ENCODE peak calls at places on chromosome 12, in four cellular contexts. V, E, G and D are unnamed samples.

GRCh38 chr12:50572275-50572674 is 67.5 kb downstream of the DIP2B start:
- DNase-seq in V (no peak), E (no peak), G (no peak), D (no peak)

GRCh38 chr12:130715996-130716917 is at the start of gene RIMBP2:
- DNase-seq in V (no peak), E (no peak), G (peak; percentile 65), D (no peak)

GRCh38 chr12:27780612-27781408 is 774 bp upstream of the MANSC4 start:
- DNase-seq in V (peak; percentile 63), E (peak; percentile 68), G (peak; percentile 20), D (peak; percentile 11)

GRCh38 chr12:88658009-88658408 is 77.7 kb upstream of the KITLG start:
- DNase-seq in V (no peak), E (no peak), G (no peak), D (no peak)

GRCh38 chr12:94134226-94134795 is 14.1 kb upstream of the PLXNC1 start:
- DNase-seq in V (no peak), E (no peak), G (no peak), D (peak; percentile 24)

GRCh38 chr12:94988471-94988870 is 15.0 kb downstream of the NDUFA12 start:
- DNase-seq in V (no peak), E (no peak), G (no peak), D (no peak)

GRCh38 chr12:11863478-11863906 is 207.2 kb upstream of the BCL2L14 start:
- DNase-seq in V (no peak), E (no peak), G (no peak), D (no peak)

GRCh38 chr12:16844875-16845274 is 238.9 kb upstream of the LMO3 start:
- DNase-seq in V (no peak), E (no peak), G (no peak), D (no peak)

GRCh38 chr12:49880756-49881390 is 22.8 kb downstream of the FAIM2 start:
- DNase-seq in V (no peak), E (peak; percentile 39), G (no peak), D (no peak)

GRCh38 chr12:72692338-72692737 is 420.2 kb downstream of the TRHDE start:
- DNase-seq in V (no peak), E (no peak), G (no peak), D (no peak)

GRCh38 chr12:100733817-100734593 is 60.6 kb upstream of the ANO4 start:
- DNase-seq in V (no peak), E (no peak), G (no peak), D (peak; percentile 20)

GRCh38 chr12:95365912-95366311 is 108.0 kb upstream of the METAP2 start:
- DNase-seq in V (no peak), E (no peak), G (no peak), D (no peak)

GRCh38 chr12:131783915-131784541 is 44.2 kb upstream of the MMP17 start:
- DNase-seq in V (no peak), E (no peak), G (no peak), D (no peak)

GRCh38 chr12:18224745-18225144 is 36.6 kb upstream of the PIK3C2G start:
- DNase-seq in V (no peak), E (no peak), G (no peak), D (no peak)

GRCh38 chr12:24416423-24417109 is 467.1 kb upstream of the SOX5 start:
- DNase-seq in V (no peak), E (no peak), G (no peak), D (no peak)

GRCh38 chr12:95790912-95791849 is 617 bp upstream of the NTN4 start:
- DNase-seq in V (peak; percentile 20), E (no peak), G (peak; percentile 29), D (peak; percentile 19)

GRCh38 chr12:115421350-115421749 is 737.4 kb upstream of the TBX3 start:
- DNase-seq in V (no peak), E (no peak), G (no peak), D (no peak)

GRCh38 chr12:120118710-120119097 is 2.2 kb upstream of the RAB35 start:
- DNase-seq in V (no peak), E (no peak), G (no peak), D (no peak)

GRCh38 chr12:88361493-88361892 is 218.8 kb downstream of the KITLG start:
- DNase-seq in V (no peak), E (no peak), G (no peak), D (no peak)

GRCh38 chr12:109716512-109717389 is 3.1 kb downstream of the FAM222A start:
- DNase-seq in V (no peak), E (peak; percentile 73), G (no peak), D (no peak)

GRCh38 chr12:60257063-60257462 is 661.2 kb downstream of the SLC16A7 start:
- DNase-seq in V (no peak), E (no peak), G (no peak), D (no peak)

GRCh38 chr12:22100952-22101748 is 55.1 kb downstream of the CMAS start:
- DNase-seq in V (no peak), E (no peak), G (peak; percentile 33), D (peak; percentile 53)

GRCh38 chr12:22121224-22121623 is 75.2 kb downstream of the CMAS start:
- DNase-seq in V (no peak), E (no peak), G (no peak), D (no peak)

GRCh38 chr12:49279706-49280159 is 14.9 kb downstream of the TUBA1C start:
- DNase-seq in V (no peak), E (no peak), G (peak; percentile 40), D (no peak)

GRCh38 chr12:52238206-52238840 is 5.3 kb downstream of the KRT7 start:
- DNase-seq in V (no peak), E (peak; percentile 46), G (no peak), D (no peak)

GRCh38 chr12:31274520-31275300 is 51.2 kb downstream of the SINHCAF start:
- DNase-seq in V (no peak), E (no peak), G (no peak), D (no peak)

GRCh38 chr12:130775953-130776856 is 60.1 kb upstream of the RIMBP2 start:
- DNase-seq in V (peak; percentile 49), E (no peak), G (peak; percentile 57), D (peak; percentile 69)

GRCh38 chr12:106709068-106709511 is 65.4 kb upstream of the RIC8B start:
- DNase-seq in V (no peak), E (no peak), G (no peak), D (no peak)

DNA sequence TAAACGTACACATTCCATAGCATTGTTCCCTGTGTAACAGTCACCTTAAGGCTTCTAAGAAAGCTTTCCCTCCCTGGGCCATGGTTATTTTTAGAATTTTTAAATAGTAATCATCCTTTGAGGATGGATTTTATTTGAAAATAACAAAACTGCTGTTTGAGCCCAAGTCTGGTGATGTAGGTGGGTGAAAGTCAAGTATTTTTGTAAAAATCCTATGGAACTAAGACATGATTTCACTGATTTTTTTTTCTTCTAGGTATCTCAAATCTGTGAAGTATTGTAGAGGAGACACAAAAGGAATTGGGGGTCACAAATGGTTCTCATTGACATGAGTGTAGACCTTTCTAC is 1.4 kb downstream of the ISCU start:
- DNase-seq in V (no peak), E (no peak), G (no peak), D (no peak)
- TF ChIP-seq CTCF in V (no peak), E (no peak), G (no peak), D (no peak)

GRCh38 chr12:1922075-1922709 is 3.7 kb upstream of the CACNA2D4 start:
- DNase-seq in V (no peak), E (no peak), G (no peak), D (no peak)
- TF ChIP-seq CTCF in V (no peak), E (no peak), G (no peak), D (no peak)

GRCh38 chr12:53268009-53268636 is at the start of gene ESPL1:
- DNase-seq in V (peak; percentile 67), E (no peak), G (peak; percentile 65), D (peak; percentile 67)
- TF ChIP-seq CTCF in V (peak; percentile 62), E (peak; percentile 15), G (no peak), D (no peak)

DNA sequence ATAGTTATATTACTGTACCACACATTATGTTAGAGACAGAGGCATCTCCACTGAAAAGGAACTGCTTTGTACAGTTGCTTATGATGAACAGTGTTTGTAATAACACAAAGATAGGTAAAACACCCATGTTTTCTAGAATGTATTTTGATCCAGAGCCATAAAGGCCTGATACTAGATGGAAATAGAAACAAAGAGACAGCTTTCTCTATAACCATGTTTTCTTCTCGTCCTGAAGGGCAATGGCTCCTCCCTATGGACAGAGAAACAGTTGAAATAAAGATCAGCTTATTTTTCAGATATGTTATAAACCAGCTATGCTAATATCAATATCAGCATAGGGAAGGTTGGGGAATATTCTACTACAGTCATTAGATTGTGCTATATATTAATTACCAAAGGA is 109.2 kb downstream of the ATXN7L3B start:
- DNase-seq in V (no peak), E (no peak), G (no peak), D (no peak)
- TF ChIP-seq CTCF in V (peak; percentile 49), E (no peak), G (no peak), D (no peak)

GRCh38 chr12:125070117-125070516 is 4.9 kb downstream of the AACS start:
- DNase-seq in V (no peak), E (no peak), G (no peak), D (no peak)
- TF ChIP-seq CTCF in V (no peak), E (no peak), G (no peak), D (no peak)

GRCh38 chr12:401235-402126 is at the start of gene CCDC77:
- DNase-seq in V (peak; percentile 95), E (peak; percentile 94), G (peak; percentile 89), D (peak; percentile 91)

GRCh38 chr12:400828-401227 is 616 bp upstream of the CCDC77 start:
- DNase-seq in V (no peak), E (no peak), G (no peak), D (no peak)

DNA sequence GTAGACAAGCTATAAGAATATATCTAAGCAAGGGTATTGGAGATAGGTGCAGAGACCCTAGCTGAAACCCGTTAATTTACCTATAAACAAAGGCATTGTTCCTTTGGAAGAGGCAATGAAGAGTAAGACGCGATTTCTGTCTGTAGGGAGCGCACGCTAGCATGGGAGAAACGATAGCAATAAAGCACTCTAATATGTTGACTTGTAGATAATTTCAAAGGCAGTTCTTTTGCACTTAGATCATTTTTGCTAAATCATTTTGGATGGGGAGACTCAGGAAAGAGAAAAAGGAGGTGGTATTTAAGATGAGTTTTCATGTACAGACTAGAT is 648 bp downstream of the CCDC77 start:
- DNase-seq in V (no peak), E (no peak), G (no peak), D (peak; percentile 18)
- TF ChIP-seq CTCF in V (peak; percentile 42), E (no peak), G (no peak), D (no peak)

GRCh38 chr12:29405561-29405960 is 24.6 kb upstream of the ERGIC2 start:
- DNase-seq in V (no peak), E (no peak), G (no peak), D (no peak)

GRCh38 chr12:29398495-29398894 is 17.5 kb upstream of the ERGIC2 start:
- DNase-seq in V (no peak), E (no peak), G (no peak), D (no peak)

GRCh38 chr12:29396774-29397173 is 15.8 kb upstream of the ERGIC2 start:
- DNase-seq in V (no peak), E (no peak), G (no peak), D (no peak)

GRCh38 chr12:29403991-29404390 is 23.0 kb upstream of the ERGIC2 start:
- DNase-seq in V (no peak), E (no peak), G (no peak), D (no peak)

DNA sequence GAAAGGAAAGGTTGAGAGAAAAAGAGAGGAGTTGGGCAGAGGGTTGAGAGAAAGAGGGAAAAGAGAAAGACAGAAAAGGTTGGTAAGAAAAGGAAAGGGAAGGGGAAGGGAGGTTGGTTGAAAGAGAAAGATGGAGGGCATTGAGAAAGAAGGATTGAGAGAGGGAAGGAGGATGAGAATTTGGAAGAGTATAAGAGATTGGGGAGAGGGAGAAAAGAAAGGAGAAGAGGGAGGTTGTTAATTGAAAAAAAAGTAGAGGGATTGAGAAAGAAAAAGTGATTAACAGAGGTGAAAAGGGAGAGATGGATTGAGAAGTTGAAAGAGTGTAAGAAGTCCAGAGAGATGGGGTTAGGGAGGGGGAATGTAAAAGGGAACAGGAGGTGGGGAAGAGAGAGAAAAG is 21.5 kb upstream of the ERGIC2 start:
- DNase-seq in V (no peak), E (no peak), G (no peak), D (no peak)
- TF ChIP-seq CTCF in V (no peak), E (no peak), G (no peak), D (no peak)